ENCODE peak calls at places on chromosomes 5 and 9, in six cellular contexts. L is mesendoderm, W is IMR-90, V is neuronal stem cell, G is H1, O is trophoblast cell. H is an unnamed sample.

GRCh38 chr5:71925608-71926091 is 181.6 kb upstream of the MAP1B start:
- DNase-seq in L (no peak), W (no peak), V (no peak), G (no peak), O (no peak), H (peak)

GRCh38 chr9:26334709-26335108 is 557.9 kb downstream of the CAAP1 start:
- DNase-seq in L (no peak), W (no peak), V (no peak), G (no peak), O (no peak), H (no peak)

GRCh38 chr9:2356391-2356790 is 265.2 kb upstream of the VLDLR start:
- DNase-seq in L (no peak), W (no peak), V (no peak), G (no peak), O (peak), H (no peak)

GRCh38 chr5:30505014-30505886 is 688.2 kb upstream of the CDH6 start:
- DNase-seq in L (peak), W (peak), V (peak), G (no peak), O (no peak), H (peak)

GRCh38 chr5:123116063-123116462 is 27.0 kb downstream of the PRDM6 start:
- DNase-seq in L (no peak), W (peak), V (no peak), G (no peak), O (no peak), H (no peak)

GRCh38 chr5:65366655-65367054 is 115.1 kb downstream of the ADAMTS6 start:
- DNase-seq in L (no peak), W (no peak), V (no peak), G (no peak), O (no peak), H (no peak)

GRCh38 chr9:18708429-18708828 is 234.5 kb downstream of the ADAMTSL1 start:
- DNase-seq in L (peak), W (no peak), V (no peak), G (no peak), O (no peak), H (no peak)

GRCh38 chr5:92687793-92688467 is 893.1 kb downstream of the NR2F1-AS1 start:
- DNase-seq in L (peak), W (peak), V (peak), G (peak), O (no peak), H (peak)

GRCh38 chr9:17776735-17777134 is 197.9 kb downstream of the SH3GL2 start:
- DNase-seq in L (no peak), W (no peak), V (no peak), G (no peak), O (no peak), H (no peak)

GRCh38 chr5:72498284-72498683 is 8.9 kb downstream of the ZNF366 start:
- DNase-seq in L (no peak), W (peak), V (no peak), G (no peak), O (peak), H (peak)

GRCh38 chr9:96027271-96028131 is 152.0 kb downstream of the ERCC6L2 start:
- DNase-seq in L (peak), W (no peak), V (no peak), G (no peak), O (no peak), H (no peak)

GRCh38 chr5:177131711-177132503 is 1.7 kb upstream of the NSD1 start:
- DNase-seq in L (peak), W (no peak), V (peak), G (no peak), O (peak), H (no peak)

GRCh38 chr9:116391306-116391900 is 237.8 kb downstream of the PAPPA start:
- DNase-seq in L (peak), W (peak), V (no peak), G (no peak), O (peak), H (peak)

DNA sequence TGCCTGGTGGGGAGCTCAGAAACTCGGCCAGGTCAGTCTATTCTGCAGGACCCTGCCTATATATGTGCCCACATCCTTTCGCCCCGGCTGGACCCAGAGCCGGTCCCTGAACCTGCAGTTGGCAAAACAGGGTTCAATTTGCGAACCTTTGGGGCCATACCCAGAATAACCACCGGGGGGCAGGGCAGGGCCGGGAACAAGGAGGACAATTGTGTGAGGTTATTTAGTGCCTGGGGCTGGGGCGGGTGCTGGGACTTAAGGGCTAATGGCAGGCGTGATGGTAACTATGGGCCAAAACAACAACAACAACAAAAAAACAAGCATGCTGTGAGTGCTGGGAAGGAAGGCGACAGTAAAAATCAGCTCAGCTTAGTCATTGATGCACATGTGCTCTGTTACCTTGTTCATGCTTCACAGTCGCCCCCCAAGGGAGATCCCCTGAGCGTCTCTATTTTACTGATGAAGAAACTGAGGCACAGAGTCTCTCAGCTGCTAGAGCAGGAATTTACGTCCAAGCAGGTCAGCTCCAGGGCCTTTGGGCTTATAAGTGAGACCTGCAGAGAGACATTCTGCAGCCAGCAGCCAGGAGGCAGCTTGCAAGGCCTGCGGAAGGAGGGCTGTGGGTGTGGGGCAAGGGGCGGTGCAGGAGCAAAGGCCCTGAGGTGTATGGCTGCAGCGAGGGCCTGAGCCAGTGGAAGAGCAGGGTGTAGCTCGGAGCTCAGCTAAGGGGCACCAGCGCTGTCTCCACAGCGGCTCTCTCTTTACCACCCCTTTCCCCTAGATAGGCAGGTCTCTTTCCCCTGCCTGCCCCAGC is 106.0 kb downstream of the PHF2 start:
- DNase-seq in L (peak), W (peak), V (peak), G (peak), O (peak), H (peak)
- H2AK5ac ChIP-seq in L (no peak), W (no peak), V (peak), G (no peak), O (no peak), H (no peak)

GRCh38 chr5:671459-672328 is 21.5 kb downstream of the TPPP start:
- DNase-seq in L (peak), W (peak), V (peak), G (no peak), O (peak), H (peak)
- H3K4me3 ChIP-seq in L (no peak), W (no peak), V (peak), G (no peak), O (no peak), H (no peak)

GRCh38 chr5:69170969-69171368 is 4.0 kb downstream of the CCNB1 start:
- DNase-seq in L (no peak), W (no peak), V (no peak), G (no peak), O (no peak), H (no peak)

GRCh38 chr5:69167488-69167845 is 517 bp downstream of the CCNB1 start:
- DNase-seq in L (peak), W (no peak), V (no peak), G (no peak), O (no peak), H (peak)

GRCh38 chr5:69166686-69167487 is at the start of gene CCNB1:
- DNase-seq in L (peak), W (peak), V (peak), G (peak), O (peak), H (peak)
- H3K23ac ChIP-seq in L (peak), W (peak), V (peak), G (no peak), O (no peak), H (peak)

GRCh38 chr5:139293199-139293503 is 389 bp upstream of the MATR3 start:
- DNase-seq in L (no peak), W (no peak), V (no peak), G (no peak), O (no peak), H (no peak)

GRCh38 chr5:139296198-139296597 is 2.7 kb downstream of the MATR3 start:
- DNase-seq in L (no peak), W (no peak), V (no peak), G (no peak), O (no peak), H (no peak)

GRCh38 chr5:139295692-139296091 is 2.2 kb downstream of the MATR3 start:
- DNase-seq in L (peak), W (peak), V (no peak), G (no peak), O (peak), H (peak)

GRCh38 chr5:139294372-139295165 is 1.0 kb downstream of the MATR3 start:
- DNase-seq in L (peak), W (peak), V (peak), G (no peak), O (peak), H (peak)

DNA sequence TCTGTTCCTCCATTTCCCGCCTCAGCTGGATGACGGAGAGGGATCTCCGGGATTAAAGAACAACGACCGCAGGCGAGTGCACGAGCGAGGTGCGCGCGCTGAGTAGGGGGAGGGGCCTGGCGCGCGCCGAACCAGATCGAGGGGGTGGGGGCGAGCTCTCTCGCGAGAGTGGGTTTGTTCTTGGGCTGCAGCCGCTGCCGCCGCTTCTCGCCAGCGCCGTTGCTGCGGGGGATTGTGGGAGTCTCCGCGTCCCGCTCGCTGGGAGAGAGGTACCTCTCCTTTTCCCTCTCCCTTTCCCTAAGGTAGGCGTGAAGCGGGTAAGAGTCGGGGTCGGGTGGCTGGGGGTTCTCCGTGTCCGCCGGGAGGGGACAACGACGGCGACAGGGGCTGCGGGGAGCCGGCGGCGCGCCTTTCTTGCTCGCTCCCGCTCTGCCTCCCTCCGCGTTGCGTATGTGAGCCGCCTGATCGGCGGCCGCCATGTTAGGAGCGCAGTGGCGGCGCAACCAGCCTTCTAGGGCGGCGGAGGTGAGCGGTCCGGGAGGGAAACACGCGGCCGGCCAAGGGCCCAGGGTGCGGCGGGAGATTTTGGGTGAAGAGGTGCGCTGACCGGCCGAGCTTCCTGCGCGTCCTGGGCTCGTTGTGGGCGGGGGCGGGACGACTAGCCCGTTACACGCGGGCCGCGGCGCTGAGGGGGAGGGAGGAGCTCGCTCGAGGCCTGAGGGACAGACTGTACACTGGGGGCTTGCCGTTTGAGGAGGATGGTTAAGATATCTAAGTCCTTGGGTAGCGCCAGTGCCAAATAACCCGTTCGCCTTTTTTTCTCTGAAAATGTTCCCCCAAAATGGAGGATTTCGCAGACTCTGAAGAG is at the start of gene MATR3:
- DNase-seq in L (peak), W (peak), V (peak), G (peak), O (peak), H (peak)
- H2AK5ac ChIP-seq in L (peak), W (peak), V (peak), G (peak), O (peak), H (peak)

GRCh38 chr9:113895526-113895925 is 19.4 kb downstream of the ZNF618 start:
- DNase-seq in L (no peak), W (peak), V (no peak), G (no peak), O (no peak), H (peak)
- H3K4me3 ChIP-seq in L (no peak), W (no peak), V (no peak), G (no peak), O (no peak), H (no peak)

GRCh38 chr5:91025449-91025848 is 357.7 kb downstream of the ARRDC3 start:
- DNase-seq in L (no peak), W (no peak), V (no peak), G (no peak), O (no peak), H (no peak)

GRCh38 chr5:91024727-91025126 is 358.4 kb downstream of the ARRDC3 start:
- DNase-seq in L (no peak), W (no peak), V (no peak), G (no peak), O (no peak), H (no peak)

GRCh38 chr5:91022518-91022917 is 360.6 kb downstream of the ARRDC3 start:
- DNase-seq in L (no peak), W (no peak), V (no peak), G (no peak), O (no peak), H (no peak)

GRCh38 chr5:91025956-91026355 is 357.2 kb downstream of the ARRDC3 start:
- DNase-seq in L (no peak), W (no peak), V (no peak), G (no peak), O (no peak), H (no peak)

GRCh38 chr5:91024160-91024559 is 359.0 kb downstream of the ARRDC3 start:
- DNase-seq in L (peak), W (no peak), V (no peak), G (no peak), O (no peak), H (no peak)
- H3K23ac ChIP-seq in L (no peak), W (no peak), V (no peak), G (no peak), O (no peak), H (no peak)

GRCh38 chr5:74865293-74865798 is 841 bp downstream of the FAM169A start:
- DNase-seq in L (no peak), W (no peak), V (no peak), G (no peak), O (peak), H (no peak)
- H2AK5ac ChIP-seq in L (peak), W (no peak), V (peak), G (peak), O (peak), H (no peak)

DNA sequence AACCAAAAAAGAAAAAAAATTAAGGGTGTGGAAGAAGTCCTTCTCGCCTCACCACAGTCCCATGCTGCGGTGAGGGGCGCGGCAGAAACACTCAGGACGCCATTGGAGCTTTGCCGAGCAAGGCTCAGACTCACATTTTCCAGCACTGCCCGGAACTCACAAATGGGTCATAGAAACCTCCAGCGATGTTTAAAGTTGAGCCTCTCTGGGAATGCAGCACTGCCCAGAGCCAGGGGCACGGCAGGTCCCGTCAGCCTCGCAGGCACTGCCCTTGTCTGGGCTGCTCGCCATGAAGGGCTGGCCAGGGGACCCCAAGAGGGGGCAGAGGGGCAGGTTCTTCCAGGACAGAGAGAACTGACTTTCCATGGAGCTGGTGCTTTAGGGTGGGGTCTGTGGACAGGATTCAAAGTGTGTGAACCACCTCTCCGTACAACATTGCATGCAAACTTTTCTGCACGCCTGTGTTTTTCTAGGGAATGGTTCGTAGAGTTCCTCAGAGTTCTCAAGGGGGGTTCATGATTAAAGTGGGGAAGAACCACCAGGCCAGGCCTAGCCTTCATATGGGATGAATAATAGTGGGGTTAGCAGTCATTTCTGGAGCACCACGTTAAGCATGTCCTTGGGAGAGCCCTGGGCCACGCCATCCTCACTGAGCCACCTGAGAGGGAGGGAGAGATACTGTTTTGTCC is 38.4 kb downstream of the PRRX2 start:
- DNase-seq in L (no peak), W (no peak), V (no peak), G (no peak), O (no peak), H (no peak)
- H3K4me3 ChIP-seq in L (no peak), W (no peak), V (no peak), G (no peak), O (no peak), H (no peak)